ENCODE peak calls at places on chromosomes 11 and 22, in six cellular contexts. F is stimulated activated CD4-positive, alpha-beta T cell treated with anti-CD3 and anti-CD28 coated beads, Interleukin-15, amount 100 ng/mL, for 1 hour; O is A549; S is osteocyte; T is GM23338; D is NCI-H524. M is an unnamed sample.

GRCh38 chr22:49229483-49230193 is 598.0 kb downstream of the BRD1 start:
- DNase-seq in F (no peak), O (no peak), S (peak), T (no peak), D (no peak), M (no peak)

GRCh38 chr11:130585545-130585944 is 137.1 kb downstream of the ADAMTS15 start:
- DNase-seq in F (no peak), O (no peak), S (peak), T (peak), D (no peak), M (no peak)

GRCh38 chr11:81578571-81578970 is 1155.1 kb downstream of the FAM181B start:
- DNase-seq in F (no peak), O (no peak), S (no peak), T (peak), D (no peak), M (no peak)

GRCh38 chr11:2771758-2772466 is 72.1 kb upstream of the KCNQ1OT1 start:
- DNase-seq in F (no peak), O (no peak), S (peak), T (no peak), D (peak), M (no peak)

GRCh38 chr11:18191376-18191775 is 18.7 kb downstream of the MRGPRX4 start:
- DNase-seq in F (no peak), O (no peak), S (no peak), T (no peak), D (no peak), M (no peak)

GRCh38 chr11:34850339-34850738 is 65.8 kb downstream of the APIP start:
- DNase-seq in F (no peak), O (no peak), S (no peak), T (no peak), D (no peak), M (no peak)

GRCh38 chr11:94544832-94545640 is 1.3 kb downstream of the FUT4 start:
- DNase-seq in F (no peak), O (no peak), S (peak), T (peak), D (no peak), M (no peak)

GRCh38 chr11:13868710-13869403 is 93.7 kb upstream of the SPON1 start:
- DNase-seq in F (no peak), O (no peak), S (no peak), T (no peak), D (no peak), M (no peak)

GRCh38 chr22:38110008-38110862 is at the start of gene BAIAP2L2:
- DNase-seq in F (no peak), O (peak), S (no peak), T (peak), D (no peak), M (no peak)

GRCh38 chr22:35230417-35230816 is 26.9 kb upstream of the HMGXB4 start:
- DNase-seq in F (no peak), O (no peak), S (no peak), T (no peak), D (no peak), M (no peak)

GRCh38 chr11:27514558-27514957 is 8.0 kb upstream of the LIN7C start:
- DNase-seq in F (no peak), O (no peak), S (no peak), T (no peak), D (no peak), M (no peak)

GRCh38 chr11:61532136-61533038 is 23.8 kb downstream of the LRRC10B start:
- DNase-seq in F (peak), O (peak), S (no peak), T (peak), D (peak), M (peak)

GRCh38 chr11:86099727-86100320 is 30.9 kb upstream of the PICALM start:
- DNase-seq in F (no peak), O (no peak), S (no peak), T (no peak), D (no peak), M (no peak)

GRCh38 chr11:68870470-68870869 is 28.8 kb upstream of the CPT1A start:
- DNase-seq in F (no peak), O (no peak), S (no peak), T (peak), D (peak), M (no peak)

GRCh38 chr11:3135491-3136440 is 29.3 kb downstream of the OSBPL5 start:
- DNase-seq in F (no peak), O (no peak), S (no peak), T (peak), D (peak), M (no peak)

GRCh38 chr11:111515591-111515990 is 1.0 kb downstream of the HOATZ start:
- DNase-seq in F (no peak), O (no peak), S (no peak), T (no peak), D (no peak), M (no peak)

GRCh38 chr11:25855916-25856315 is 476.0 kb upstream of the ANO3 start:
- DNase-seq in F (no peak), O (no peak), S (no peak), T (no peak), D (no peak), M (no peak)

GRCh38 chr11:23206736-23207336 is 346.6 kb upstream of the CCDC179 start:
- DNase-seq in F (no peak), O (no peak), S (no peak), T (no peak), D (no peak), M (no peak)

GRCh38 chr11:119195680-119196079 is 10.4 kb downstream of the NHERF4 start:
- DNase-seq in F (no peak), O (peak), S (no peak), T (peak), D (no peak), M (peak)

GRCh38 chr22:47193606-47194316 is 431.3 kb downstream of the TBC1D22A start:
- DNase-seq in F (no peak), O (no peak), S (peak), T (no peak), D (no peak), M (no peak)

GRCh38 chr11:32154275-32154674 is 63.4 kb downstream of the RCN1 start:
- DNase-seq in F (no peak), O (no peak), S (no peak), T (peak), D (peak), M (no peak)

GRCh38 chr11:47917643-47918369 is 62.6 kb upstream of the PTPRJ start:
- DNase-seq in F (no peak), O (peak), S (no peak), T (peak), D (peak), M (no peak)

GRCh38 chr11:134124660-134125451 is 56.0 kb downstream of the JAM3 start:
- DNase-seq in F (no peak), O (no peak), S (no peak), T (peak), D (no peak), M (no peak)

GRCh38 chr22:36351921-36352774 is 35.6 kb downstream of the MYH9 start:
- DNase-seq in F (no peak), O (no peak), S (no peak), T (no peak), D (no peak), M (no peak)

GRCh38 chr22:26845016-26845728 is 187.8 kb downstream of the MIAT start:
- DNase-seq in F (no peak), O (no peak), S (no peak), T (no peak), D (peak), M (no peak)

GRCh38 chr22:42294034-42294985 is 23.9 kb upstream of the TCF20 start:
- DNase-seq in F (no peak), O (no peak), S (peak), T (peak), D (no peak), M (peak)

GRCh38 chr11:35031869-35032268 is 107.1 kb upstream of the CD44 start:
- DNase-seq in F (no peak), O (no peak), S (no peak), T (no peak), D (no peak), M (no peak)

GRCh38 chr11:61065955-61066638 is 36.2 kb upstream of the CD5 start:
- DNase-seq in F (no peak), O (no peak), S (peak), T (no peak), D (no peak), M (no peak)

GRCh38 chr11:5689551-5689983 is at the start of gene TRIM22:
- DNase-seq in F (no peak), O (no peak), S (no peak), T (peak), D (no peak), M (no peak)